ENCODE peak calls at places on chromosome X, in eight cellular contexts. Z is left ventricle myocardium superior, K is substantia nigra, A is NCI-H2081, X is germinal center, M is neural crest cell, T is left lung, R is GM10248. D is an unnamed sample.

GRCh38 chrX:13092455-13092941 is 48.1 kb upstream of the FAM9C start:
- DNase-seq in Z (peak), M (no peak), T (peak), K (peak), X (no peak), A (no peak), R (peak), D (peak)

GRCh38 chrX:97847885-97848679 is 964.4 kb downstream of the RPA4 start:
- DNase-seq in M (no peak), T (no peak), X (no peak), K (no peak), R (peak), A (no peak), Z (no peak), D (no peak)

GRCh38 chrX:15594371-15594770 is 6.4 kb downstream of the ACE2 start:
- DNase-seq in M (no peak), T (no peak), Z (no peak), A (no peak), X (no peak), K (no peak), R (no peak), D (no peak)

GRCh38 chrX:48683411-48683982 is at the start of gene WAS:
- DNase-seq in X (peak), Z (peak), A (no peak), R (peak), K (no peak), T (no peak), M (no peak), D (peak)

GRCh38 chrX:72609313-72609712 is 36.7 kb upstream of the HDAC8 start:
- DNase-seq in X (no peak), R (no peak), Z (no peak), M (no peak), K (no peak), A (no peak), T (no peak), D (peak)

GRCh38 chrX:40299502-40300118 is 201.9 kb upstream of the BCOR start:
- DNase-seq in R (peak), Z (no peak), X (peak), K (no peak), M (no peak), A (no peak), T (no peak), D (no peak)

GRCh38 chrX:63387411-63387810 is 36.3 kb upstream of the SPIN4 start:
- DNase-seq in M (no peak), A (no peak), K (no peak), R (no peak), X (no peak), Z (no peak), T (no peak), D (no peak)

GRCh38 chrX:38717871-38718270 is 83.4 kb upstream of the MID1IP1 start:
- DNase-seq in T (no peak), Z (no peak), A (no peak), X (peak), M (no peak), R (peak), K (no peak), D (peak)

GRCh38 chrX:154595559-154595958 is 10.6 kb downstream of the CTAG1A start:
- DNase-seq in Z (no peak), X (no peak), M (no peak), R (no peak), K (no peak), A (no peak), T (no peak), D (no peak)

GRCh38 chrX:22234380-22234779 is 38.3 kb upstream of the CBLL2 start:
- DNase-seq in A (no peak), M (no peak), Z (no peak), T (peak), K (no peak), R (no peak), X (no peak), D (no peak)

GRCh38 chrX:136823175-136823574 is 42.4 kb upstream of the ARHGEF6 start:
- DNase-seq in A (no peak), X (no peak), T (no peak), R (no peak), Z (no peak), M (no peak), K (no peak), D (no peak)

GRCh38 chrX:64427281-64427680 is 32.0 kb upstream of the MTMR8 start:
- DNase-seq in A (no peak), R (no peak), K (no peak), M (no peak), Z (no peak), X (no peak), T (no peak), D (peak)

GRCh38 chrX:42920752-42921151 is 142.8 kb upstream of the PPP1R2C start:
- DNase-seq in X (no peak), K (no peak), T (no peak), R (no peak), A (no peak), Z (no peak), M (no peak), D (no peak)

GRCh38 chrX:68822641-68823410 is 6.0 kb upstream of the EFNB1 start:
- DNase-seq in R (peak), A (no peak), K (no peak), T (no peak), X (no peak), M (peak), Z (peak), D (peak)

GRCh38 chrX:50721771-50722521 is 92.0 kb downstream of the SHROOM4 start:
- DNase-seq in T (no peak), X (no peak), Z (no peak), A (no peak), K (no peak), R (no peak), M (no peak), D (no peak)

GRCh38 chrX:74925210-74926088 is at the start of gene NEXMIF:
- DNase-seq in T (no peak), K (peak), Z (no peak), M (no peak), R (peak), X (peak), A (peak), D (no peak)

GRCh38 chrX:140836874-140837273 is 127.3 kb downstream of the LINC00632 start:
- DNase-seq in R (no peak), M (no peak), A (no peak), K (no peak), Z (no peak), X (no peak), T (no peak), D (no peak)

GRCh38 chrX:130060122-130061069 is 49.9 kb downstream of the ELF4 start:
- DNase-seq in K (peak), T (peak), Z (peak), X (peak), R (peak), A (peak), M (peak), D (peak)

GRCh38 chrX:7582191-7582590 is 260.8 kb upstream of the VCX start:
- DNase-seq in T (no peak), R (no peak), X (no peak), A (no peak), Z (no peak), K (no peak), M (no peak), D (no peak)

GRCh38 chrX:17805120-17805519 is 56.0 kb downstream of the RAI2 start:
- DNase-seq in R (no peak), A (no peak), T (no peak), K (no peak), Z (no peak), M (no peak), X (no peak), D (no peak)

GRCh38 chrX:54934890-54935289 is 14.3 kb downstream of the TRO start:
- DNase-seq in T (no peak), Z (no peak), K (no peak), R (no peak), X (no peak), M (no peak), A (no peak), D (no peak)

GRCh38 chrX:45761920-45762319 is 561.2 kb upstream of the DIPK2B start:
- DNase-seq in K (no peak), X (no peak), M (no peak), R (no peak), A (no peak), T (no peak), Z (no peak), D (no peak)